ENCODE peak calls at places on chromosome 9, in six cellular contexts. P is AG10803; Z is activated naive CD4-positive, alpha-beta T cell treated with anti-CD3 and anti-CD28 coated beads for 36 hours; A is stimulated activated CD4-positive, alpha-beta T cell treated with anti-CD3 and anti-CD28 coated beads, Interleukin-12 subunit alpha, Interleukin-12 subunit beta, amount 100 ng/mL, for 48 hours; O is naive B cell; D is NCI-H345. E is an unnamed sample.

GRCh38 chr9:21994526-21994995 is at the start of gene CDKN2B-AS1:
- DNase-seq in P (peak), D (peak), O (no peak), Z (peak), A (no peak), E (peak)

GRCh38 chr9:131833906-131834305 is 94.0 kb upstream of the RAPGEF1 start:
- DNase-seq in Z (no peak), P (peak), D (no peak), A (no peak), O (no peak), E (no peak)

GRCh38 chr9:95880011-95880690 is 4.7 kb downstream of the ERCC6L2 start:
- DNase-seq in O (no peak), P (peak), D (no peak), A (no peak), Z (no peak), E (no peak)

GRCh38 chr9:136081826-136082495 is 13.1 kb downstream of the NACC2 start:
- DNase-seq in P (no peak), D (no peak), Z (no peak), A (no peak), O (no peak), E (no peak)

GRCh38 chr9:89252910-89253309 is 58.1 kb upstream of the CKS2 start:
- DNase-seq in A (no peak), Z (no peak), P (peak), O (no peak), D (no peak), E (no peak)

GRCh38 chr9:122463828-122464632 is 13.7 kb downstream of the OR1J1 start:
- DNase-seq in P (no peak), D (peak), A (no peak), Z (peak), O (no peak), E (no peak)

GRCh38 chr9:37730256-37730655 is 23.3 kb upstream of the TRMT10B start:
- DNase-seq in D (no peak), O (no peak), Z (no peak), A (no peak), P (peak), E (no peak)

GRCh38 chr9:119368681-119369581 is at the start of gene BRINP1:
- DNase-seq in P (peak), Z (no peak), A (no peak), D (peak), O (no peak), E (no peak)

E was measured in GM10248.